ENCODE peak calls at places on chromosomes 3 and 15, in eight cellular contexts. T, X, S, G, U, K, A and H are unnamed samples.

GRCh38 chr15:81858586-81858985 is 187.2 kb downstream of the MEX3B start:
- DNase-seq in A (no peak), U (no peak), G (no peak), X (no peak), K (no peak), T (no peak), S (no peak), H (peak)

GRCh38 chr15:45714501-45715488 is 80.0 kb downstream of the SQOR start:
- DNase-seq in X (peak), G (no peak), T (peak), A (peak), S (no peak), U (peak), K (peak), H (peak)

GRCh38 chr3:15875016-15875689 is 77.4 kb upstream of the ANKRD28 start:
- DNase-seq in G (no peak), A (no peak), T (no peak), U (peak), K (no peak), X (no peak), S (no peak), H (no peak)

GRCh38 chr3:107598926-107599754 is 76.4 kb downstream of the BBX start:
- DNase-seq in S (no peak), K (peak), A (peak), X (peak), U (no peak), G (no peak), T (no peak), H (peak)

GRCh38 chr3:141776376-141776775 is 13.2 kb downstream of the GRK7 start:
- DNase-seq in A (no peak), S (no peak), X (no peak), G (no peak), T (no peak), K (no peak), U (no peak), H (no peak)

GRCh38 chr3:50671331-50671730 is 3.4 kb upstream of the DOCK3 start:
- DNase-seq in G (no peak), T (no peak), X (no peak), S (no peak), A (peak), K (no peak), U (peak), H (no peak)

GRCh38 chr3:47404955-47405790 is 24.4 kb downstream of the PTPN23 start:
- DNase-seq in S (no peak), K (no peak), G (no peak), T (no peak), X (no peak), U (no peak), A (no peak), H (no peak)

GRCh38 chr3:111521881-111522280 is 20.1 kb upstream of the CD96 start:
- DNase-seq in T (no peak), X (no peak), U (no peak), S (no peak), G (no peak), K (no peak), A (no peak), H (no peak)

GRCh38 chr3:113485161-113485609 is 29.8 kb downstream of the SPICE1 start:
- DNase-seq in G (no peak), T (no peak), X (no peak), K (peak), A (no peak), S (no peak), U (no peak), H (no peak)

GRCh38 chr3:195921334-195921771 is 13.0 kb upstream of the TNK2 start:
- DNase-seq in U (no peak), X (no peak), S (no peak), T (no peak), K (no peak), G (no peak), A (no peak), H (no peak)

GRCh38 chr3:4693620-4694019 is 200.5 kb downstream of the ITPR1 start:
- DNase-seq in S (no peak), G (no peak), X (no peak), U (no peak), K (no peak), A (no peak), T (no peak), H (no peak)